ENCODE peak calls at places on chromosomes 13 and 19, in eight cellular contexts. P is B cell, O is caudate nucleus, D is skeletal muscle cell, J is testis, Y is Right ventricle myocardium superior, Q is progenitor cell of endocrine pancreas, U is GM04503. M is an unnamed sample.

GRCh38 chr19:2552859-2553258 is 76.9 kb downstream of the GADD45B start:
- DNase-seq in Q (no peak), U (no peak), P (peak; percentile 81), J (no peak), O (no peak), Y (peak; percentile 29), D (no peak), M (no peak)

GRCh38 chr19:18605546-18606280 is 886 bp downstream of the CRLF1 start:
- DNase-seq in D (no peak), Q (no peak), U (no peak), Y (no peak), P (peak; percentile 67), J (no peak), O (no peak), M (no peak)

GRCh38 chr19:2627319-2627829 is 75.1 kb downstream of the GNG7 start:
- DNase-seq in O (peak; percentile 71), Y (peak; percentile 86), J (peak; percentile 82), U (peak; percentile 93), P (peak; percentile 76), Q (no peak), D (peak; percentile 95), M (peak; percentile 97)

GRCh38 chr13:19159181-19159580 is 22.4 kb downstream of the TUBA3C start:
- DNase-seq in Q (no peak), O (no peak), J (no peak), D (no peak), U (no peak), P (no peak), Y (no peak), M (no peak)

GRCh38 chr13:46173656-46174055 is 8.3 kb downstream of the LCP1 start:
- DNase-seq in U (no peak), J (no peak), D (no peak), O (no peak), Q (no peak), Y (no peak), P (no peak), M (no peak)

GRCh38 chr13:112968380-112968909 is 569 bp upstream of the MCF2L start:
- DNase-seq in P (peak; percentile 81), Y (peak; percentile 68), U (no peak), D (no peak), J (peak; percentile 47), O (no peak), Q (peak; percentile 41), M (no peak)

GRCh38 chr13:47679391-47679790 is 321.7 kb downstream of the SUCLA2 start:
- DNase-seq in D (peak; percentile 84), Y (no peak), U (peak; percentile 55), P (no peak), O (no peak), Q (no peak), J (no peak), M (no peak)

GRCh38 chr13:73056054-73056962 is 2.5 kb upstream of the KLF5 start:
- DNase-seq in J (no peak), Q (no peak), U (peak; percentile 27), Y (no peak), P (no peak), O (no peak), D (peak; percentile 51), M (peak; percentile 79)

GRCh38 chr19:31349160-31349881 is at the start of gene TSHZ3:
- DNase-seq in Y (peak; percentile 89), P (peak; percentile 56), U (no peak), J (peak; percentile 72), D (peak; percentile 62), Q (peak; percentile 55), O (no peak), M (peak; percentile 57)

GRCh38 chr13:30829788-30830637 is 76.1 kb upstream of the MEDAG start:
- DNase-seq in Q (no peak), P (no peak), J (no peak), Y (no peak), D (no peak), O (no peak), U (no peak), M (no peak)

GRCh38 chr13:43240278-43240677 is 216.9 kb downstream of the DNAJC15 start:
- DNase-seq in U (no peak), Q (no peak), P (no peak), Y (no peak), D (no peak), O (no peak), J (no peak), M (no peak)

GRCh38 chr13:94050686-94051085 is 428.8 kb downstream of the DCT start:
- DNase-seq in U (no peak), Y (no peak), P (no peak), Q (no peak), O (no peak), D (no peak), J (no peak), M (no peak)

GRCh38 chr13:29929062-29929847 is 78.8 kb upstream of the UBL3 start:
- DNase-seq in U (no peak), P (no peak), Y (no peak), D (no peak), Q (no peak), O (no peak), J (no peak), M (no peak)

GRCh38 chr13:98482476-98483444 is 94.1 kb downstream of the STK24 start:
- DNase-seq in Y (peak; percentile 88), Q (no peak), P (no peak), D (peak; percentile 43), U (no peak), J (peak; percentile 83), O (peak; percentile 28), M (no peak)

GRCh38 chr13:71625183-71625582 is 241.8 kb downstream of the DACH1 start:
- DNase-seq in U (no peak), Q (no peak), J (no peak), P (no peak), Y (no peak), O (no peak), D (no peak), M (no peak)

GRCh38 chr13:53198017-53198416 is 169.4 kb downstream of the OLFM4 start:
- DNase-seq in Q (no peak), Y (no peak), D (no peak), U (no peak), O (no peak), P (no peak), J (no peak), M (no peak)

GRCh38 chr13:106762711-106763110 is 194.8 kb upstream of the ARGLU1 start:
- DNase-seq in D (no peak), J (no peak), Q (no peak), P (no peak), U (no peak), O (no peak), Y (no peak), M (no peak)

GRCh38 chr13:96822900-96823299 is 171.4 kb downstream of the OXGR1 start:
- DNase-seq in D (no peak), P (no peak), Q (no peak), J (peak; percentile 44), O (no peak), U (no peak), Y (no peak), M (no peak)

GRCh38 chr13:52599853-52600603 is 42.2 kb upstream of the HNRNPA1L2 start:
- DNase-seq in Q (peak; percentile 54), U (no peak), P (peak; percentile 48), J (peak; percentile 53), Y (peak; percentile 60), D (no peak), O (no peak), M (no peak)

GRCh38 chr13:85665286-85665685 is 133.9 kb downstream of the SLITRK6 start:
- DNase-seq in Q (no peak), O (no peak), U (no peak), D (peak; percentile 82), J (no peak), Y (no peak), P (no peak), M (peak; percentile 4)

GRCh38 chr19:43820098-43820860 is 6.8 kb upstream of the ZNF283 start:
- DNase-seq in P (no peak), Q (no peak), J (peak; percentile 74), Y (peak; percentile 61), O (peak; percentile 23), U (peak; percentile 9), D (no peak), M (peak; percentile 5)

GRCh38 chr13:73602295-73602694 is 531.9 kb downstream of the KLF12 start:
- DNase-seq in O (no peak), P (no peak), Y (no peak), D (no peak), J (no peak), U (no peak), Q (no peak), M (no peak)

GRCh38 chr19:28495046-28495445 is 717.9 kb downstream of the UQCRFS1 start:
- DNase-seq in U (no peak), Q (no peak), O (no peak), D (no peak), P (no peak), Y (no peak), J (no peak), M (no peak)

GRCh38 chr13:100597253-100597652 is 8.7 kb upstream of the GGACT start:
- DNase-seq in O (no peak), Y (no peak), P (no peak), U (no peak), Q (no peak), D (no peak), J (no peak), M (no peak)

GRCh38 chr19:31286491-31286890 is 62.7 kb downstream of the TSHZ3 start:
- DNase-seq in P (no peak), U (no peak), D (no peak), Q (no peak), Y (no peak), J (no peak), O (no peak), M (no peak)

GRCh38 chr13:114046447-114046846 is 72.6 kb upstream of the C13orf46 start:
- DNase-seq in J (no peak), D (no peak), O (no peak), Q (no peak), P (no peak), Y (peak; percentile 17), U (no peak), M (no peak)

GRCh38 chr19:12065100-12065538 is 588 bp downstream of the ZNF844 start:
- DNase-seq in P (no peak), Y (no peak), D (no peak), O (no peak), Q (no peak), J (peak; percentile 45), U (no peak), M (no peak)

GRCh38 chr13:113822956-113823744 is 40.7 kb downstream of the GAS6 start:
- DNase-seq in P (no peak), Y (peak; percentile 38), O (no peak), U (no peak), Q (no peak), D (no peak), J (no peak), M (no peak)

GRCh38 chr13:51999525-51999924 is 11.7 kb downstream of the ATP7B start:
- DNase-seq in J (peak; percentile 38), O (no peak), D (no peak), P (no peak), Q (no peak), U (no peak), Y (peak; percentile 80), M (no peak)

GRCh38 chr13:111564657-111565056 is 244.2 kb downstream of the TEX29 start:
- DNase-seq in Q (no peak), D (no peak), U (no peak), Y (no peak), O (no peak), J (no peak), P (no peak), M (no peak)

M was measured in non-pigmented ciliary epithelial cell.